ENCODE peak calls at places on chromosomes 12 and 14, in four cellular contexts. O, D, C and V are unnamed samples.

GRCh38 chr12:6958609-6959375 is 7.6 kb downstream of the PTPN6 start:
- DNase-seq in D (no peak), O (no peak), C (no peak), V (peak; percentile 85)

GRCh38 chr12:18383203-18383602 is 121.9 kb downstream of the PIK3C2G start:
- DNase-seq in O (peak; percentile 69), D (no peak), C (peak; percentile 32), V (no peak)

GRCh38 chr12:23217158-23217557 is 592.2 kb downstream of the ETNK1 start:
- DNase-seq in O (no peak), C (no peak), D (no peak), V (no peak)

GRCh38 chr12:126156806-126157574 is 1091.8 kb downstream of the AACS start:
- DNase-seq in C (no peak), O (no peak), D (no peak), V (no peak)

GRCh38 chr14:56423591-56423991 is 156.0 kb upstream of the TMEM260 start:
- DNase-seq in D (no peak), O (peak; percentile 53), C (no peak), V (no peak)

GRCh38 chr12:22437031-22437806 is 102.7 kb upstream of the ST8SIA1 start:
- DNase-seq in D (no peak), O (peak; percentile 64), C (no peak), V (no peak)

GRCh38 chr12:122078141-122079037 is at the start of gene MLXIP:
- DNase-seq in C (peak; percentile 94), D (peak; percentile 86), O (peak; percentile 85), V (peak; percentile 94)

GRCh38 chr14:52299692-52300278 is 14.3 kb upstream of the PTGER2 start:
- DNase-seq in D (no peak), O (peak; percentile 59), C (peak; percentile 54), V (no peak)

GRCh38 chr12:123528858-123529257 is 4.7 kb downstream of the RILPL1 start:
- DNase-seq in D (no peak), O (no peak), C (no peak), V (no peak)

GRCh38 chr12:102879144-102879763 is 37.8 kb downstream of the PAH start:
- DNase-seq in C (peak; percentile 75), D (no peak), O (peak; percentile 78), V (no peak)

GRCh38 chr14:36226164-36226563 is 49.6 kb upstream of the PTCSC3 start:
- DNase-seq in C (no peak), O (peak; percentile 28), D (no peak), V (no peak)

GRCh38 chr12:42887657-42888056 is 298.1 kb upstream of the PRICKLE1 start:
- DNase-seq in C (no peak), D (no peak), O (peak; percentile 9), V (no peak)

GRCh38 chr12:828726-829395 is 76.5 kb downstream of the WNK1 start:
- DNase-seq in O (no peak), C (no peak), D (no peak), V (no peak)

GRCh38 chr14:90303382-90303943 is 28.3 kb downstream of the NRDE2 start:
- DNase-seq in D (no peak), O (no peak), C (no peak), V (no peak)

GRCh38 chr12:71704920-71705319 is 19.0 kb downstream of the TMEM19 start:
- DNase-seq in D (no peak), O (no peak), C (no peak), V (no peak)

GRCh38 chr14:96858643-96859042 is 61.5 kb downstream of the VRK1 start:
- DNase-seq in D (no peak), C (no peak), O (no peak), V (no peak)

GRCh38 chr14:90419200-90419599 is 22.4 kb downstream of the CALM1 start:
- DNase-seq in C (peak; percentile 35), O (peak; percentile 94), D (no peak), V (no peak)

GRCh38 chr14:24366664-24367505 is 1.1 kb upstream of the NFATC4 start:
- DNase-seq in O (peak; percentile 59), D (no peak), C (peak; percentile 43), V (peak; percentile 63)

GRCh38 chr12:13347241-13348043 is 150.9 kb downstream of the EMP1 start:
- DNase-seq in C (peak; percentile 36), D (peak; percentile 68), O (peak; percentile 50), V (peak; percentile 55)

GRCh38 chr12:83102499-83102898 is 415.8 kb downstream of the TMTC2 start:
- DNase-seq in O (no peak), C (no peak), D (no peak), V (no peak)

GRCh38 chr12:19129121-19129485 is 430 bp upstream of the PLEKHA5 start:
- DNase-seq in O (peak; percentile 29), D (no peak), C (no peak), V (no peak)

GRCh38 chr12:94372379-94372930 is 87.2 kb downstream of the CEP83 start:
- DNase-seq in D (no peak), O (no peak), C (no peak), V (no peak)